ENCODE peak calls at places on chromosomes 1 and 21, in eight cellular contexts. P is foreskin fibroblast, D is upper lobe of right lung, E is fibroblast of mammary gland, B is uterus, Y is cardiac muscle cell, I is AG09309, H is lower leg skin. T is an unnamed sample.

GRCh38 chr1:59703226-59703917 is 111.4 kb upstream of the HOOK1 start:
- DNase-seq in Y (no peak), D (no peak), E (peak), B (peak), H (no peak), I (no peak), P (peak), T (no peak)

GRCh38 chr1:209672705-209673630 is 2.2 kb upstream of the G0S2 start:
- DNase-seq in P (no peak), I (no peak), E (peak), Y (no peak), D (no peak), H (no peak), B (no peak), T (peak)

GRCh38 chr1:225710804-225711203 is 57.9 kb upstream of the ENAH start:
- DNase-seq in Y (no peak), B (peak), P (no peak), E (peak), D (no peak), H (peak), I (no peak), T (no peak)

GRCh38 chr1:2099871-2100774 is 49.9 kb downstream of the PRKCZ start:
- DNase-seq in D (peak), B (no peak), H (no peak), Y (no peak), P (no peak), I (no peak), E (no peak), T (no peak)

GRCh38 chr1:113912594-113913311 is 7.6 kb downstream of the DCLRE1B start:
- DNase-seq in D (no peak), E (peak), I (no peak), P (peak), Y (no peak), H (no peak), B (peak), T (no peak)

GRCh38 chr21:31537872-31538576 is 121.5 kb upstream of the SOD1 start:
- DNase-seq in E (no peak), I (no peak), H (no peak), P (no peak), Y (no peak), B (no peak), D (no peak), T (no peak)

GRCh38 chr1:35605882-35606182 is 32.7 kb downstream of the TFAP2E start:
- DNase-seq in I (no peak), P (peak), B (no peak), D (no peak), Y (no peak), E (no peak), H (no peak), T (no peak)

GRCh38 chr1:197151185-197151584 is 4.7 kb upstream of the ASPM start:
- DNase-seq in Y (no peak), E (no peak), B (no peak), D (no peak), I (no peak), P (no peak), H (no peak), T (no peak)

GRCh38 chr1:63619558-63619957 is 26.3 kb downstream of the PGM1 start:
- DNase-seq in B (no peak), Y (no peak), H (no peak), E (no peak), D (no peak), P (no peak), I (no peak), T (no peak)

GRCh38 chr1:216047821-216048220 is 375.4 kb downstream of the USH2A start:
- DNase-seq in B (no peak), E (peak), D (no peak), I (no peak), P (peak), Y (no peak), H (no peak), T (no peak)

GRCh38 chr1:52842643-52843310 is at the start of gene ZYG11A:
- DNase-seq in E (peak), H (no peak), D (peak), Y (peak), P (peak), B (no peak), I (no peak), T (peak)
- TF ChIP-seq CTCF in E (no peak), H (no peak), D (no peak), Y (peak), P (peak), B (no peak), I (no peak), T (peak)

DNA sequence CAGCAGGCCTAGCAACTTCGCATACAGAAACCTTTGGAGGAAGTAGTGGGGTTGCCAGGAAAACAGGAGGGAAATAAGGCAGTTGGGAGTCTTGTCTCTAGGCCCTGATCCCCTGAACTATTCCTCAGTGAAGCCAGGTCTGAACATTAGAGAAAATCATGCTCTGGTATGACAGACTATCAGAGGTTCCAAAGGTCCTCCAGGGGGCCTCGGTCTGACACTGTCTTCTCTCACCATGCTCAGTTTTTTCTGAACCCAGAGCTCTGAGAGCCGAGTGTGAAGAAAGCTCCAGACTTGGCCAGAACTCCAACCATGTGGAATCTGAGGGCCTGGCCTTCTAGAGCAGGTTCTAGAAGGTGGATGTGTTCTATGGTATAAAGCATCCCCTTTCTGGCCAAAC is 4.0 kb downstream of the TOMM40L start:
- DNase-seq in I (no peak), P (no peak), H (no peak), B (no peak), E (no peak), Y (peak), D (no peak), T (no peak)
- TF ChIP-seq CTCF in I (no peak), P (no peak), H (no peak), B (no peak), E (no peak), Y (no peak), D (no peak), T (no peak)

GRCh38 chr1:22190251-22190650 is 47.4 kb upstream of the WNT4 start:
- DNase-seq in I (no peak), D (no peak), E (no peak), B (no peak), H (no peak), P (no peak), Y (no peak), T (no peak)
- TF ChIP-seq CTCF in I (no peak), D (no peak), E (no peak), B (no peak), H (no peak), P (no peak), Y (no peak), T (no peak)

DNA sequence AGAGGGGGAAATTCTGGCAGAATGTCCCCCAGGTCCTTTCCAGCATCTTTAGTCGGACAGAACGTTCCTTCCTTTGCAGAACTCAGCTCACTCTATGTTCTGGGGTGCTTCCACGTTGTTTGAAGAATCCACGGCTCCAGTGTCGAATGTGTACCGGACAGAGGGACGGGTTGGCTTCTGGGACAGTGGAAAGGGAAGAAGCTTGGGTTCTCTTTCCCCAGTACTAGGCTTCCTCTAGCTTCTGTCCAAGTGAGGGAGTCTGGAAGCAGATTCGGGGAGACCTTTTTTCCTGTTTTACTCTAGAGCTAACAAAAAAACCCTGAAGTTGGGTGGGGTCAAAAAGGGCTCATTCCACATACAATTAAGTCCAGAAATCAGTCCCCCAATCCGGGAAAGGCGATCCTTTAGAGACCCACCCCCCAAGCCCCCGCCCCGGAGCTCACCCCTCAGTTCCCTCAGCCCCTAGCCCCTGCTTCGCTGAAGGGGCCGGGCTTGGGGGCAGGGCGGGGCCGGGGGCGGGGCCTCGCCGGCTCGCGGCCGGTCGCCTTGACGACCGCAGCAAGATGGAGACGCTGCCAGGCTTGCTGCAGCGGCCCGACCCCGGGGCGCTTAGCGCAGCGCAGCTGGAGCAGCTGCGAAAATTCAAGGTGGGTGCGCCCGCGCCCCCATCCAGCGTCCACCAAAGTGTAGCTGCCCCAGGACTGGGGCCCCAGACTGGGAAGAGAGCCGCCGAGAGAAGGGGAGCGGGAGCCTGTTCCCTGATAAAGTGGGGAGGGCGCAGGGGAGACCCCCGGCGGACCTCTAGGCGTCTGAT is at the start of gene RIIAD1:
- DNase-seq in Y (peak), E (peak), I (no peak), H (no peak), D (no peak), P (peak), B (peak), T (peak)
- TF ChIP-seq CTCF in Y (no peak), E (no peak), I (no peak), H (no peak), D (no peak), P (no peak), B (no peak), T (no peak)

GRCh38 chr21:14273736-14274538 is 58.0 kb downstream of the RBM11 start:
- DNase-seq in E (no peak), H (no peak), B (no peak), D (peak), Y (no peak), P (no peak), I (no peak), T (no peak)
- TF ChIP-seq CTCF in E (no peak), H (no peak), B (no peak), D (no peak), Y (no peak), P (no peak), I (no peak), T (no peak)

GRCh38 chr1:54273092-54273836 is 73.3 kb downstream of the MRPL37 start:
- DNase-seq in I (no peak), E (peak), H (peak), Y (no peak), D (no peak), P (peak), B (peak), T (no peak)
- TF ChIP-seq CTCF in I (peak), E (peak), H (no peak), Y (peak), D (no peak), P (peak), B (peak), T (no peak)

GRCh38 chr1:155253208-155253607 is 2.1 kb downstream of the ENTREP3 start:
- DNase-seq in I (no peak), P (no peak), Y (no peak), D (no peak), H (no peak), E (no peak), B (no peak), T (no peak)
- TF ChIP-seq CTCF in I (no peak), P (no peak), Y (peak), D (no peak), H (no peak), E (peak), B (no peak), T (no peak)

GRCh38 chr1:154186852-154187501 is 4.9 kb downstream of the TPM3 start:
- DNase-seq in P (no peak), H (no peak), B (no peak), E (no peak), Y (no peak), D (no peak), I (no peak), T (no peak)

GRCh38 chr1:154181944-154182341 is 10.0 kb downstream of the TPM3 start:
- DNase-seq in B (no peak), I (no peak), D (no peak), H (no peak), Y (no peak), E (no peak), P (no peak), T (no peak)

GRCh38 chr1:154182342-154183044 is 9.4 kb downstream of the TPM3 start:
- DNase-seq in D (peak), I (no peak), H (peak), P (peak), B (peak), E (peak), Y (peak), T (peak)

GRCh38 chr1:154183045-154183968 is 8.6 kb downstream of the TPM3 start:
- DNase-seq in D (peak), I (peak), P (peak), H (peak), Y (peak), B (peak), E (peak), T (peak)

GRCh38 chr1:154186177-154186576 is 5.7 kb downstream of the TPM3 start:
- DNase-seq in Y (peak), P (peak), H (no peak), E (peak), B (no peak), D (peak), I (no peak), T (peak)
- TF ChIP-seq CTCF in Y (peak), P (peak), H (no peak), E (peak), B (no peak), D (peak), I (peak), T (peak)